ENCODE peak calls at places on chromosomes 11 and 22, in four cellular contexts. A is astrocyte of the spinal cord, H is fibroblast of the aortic adventitia, O is keratinocyte. N is an unnamed sample.

GRCh38 chr11:8719260-8720190 is 36.9 kb downstream of the RPL27A start:
- DNase-seq in H (peak), A (peak), O (peak), N (peak)

GRCh38 chr11:36122715-36123114 is 166.5 kb downstream of the COMMD9 start:
- DNase-seq in A (no peak), O (no peak), H (no peak), N (no peak)

GRCh38 chr11:69947059-69947771 is 128.0 kb upstream of the FGF3 start:
- DNase-seq in A (no peak), H (peak), O (no peak), N (no peak)

GRCh38 chr11:68956142-68956541 is 24.6 kb downstream of the MRGPRD start:
- DNase-seq in H (no peak), O (no peak), A (no peak), N (no peak)

GRCh38 chr11:17753641-17754040 is 19.1 kb downstream of the KCNC1 start:
- DNase-seq in A (no peak), O (no peak), H (no peak), N (no peak)

GRCh38 chr11:118924591-118925585 is 838 bp downstream of the BCL9L start:
- DNase-seq in A (no peak), H (peak), O (no peak), N (no peak)

GRCh38 chr11:67644042-67644441 is 4.5 kb upstream of the TBX10 start:
- DNase-seq in H (no peak), A (no peak), O (no peak), N (peak)

GRCh38 chr11:62402226-62402625 is 16.6 kb upstream of the SCGB1A1 start:
- DNase-seq in A (no peak), H (peak), O (no peak), N (peak)

GRCh38 chr11:74816664-74817063 is 68.0 kb downstream of the RNF169 start:
- DNase-seq in H (no peak), O (no peak), A (no peak), N (no peak)

GRCh38 chr11:94272738-94273313 is 31.6 kb upstream of the IZUMO1R start:
- DNase-seq in A (no peak), H (no peak), O (no peak), N (no peak)

GRCh38 chr22:25930710-25931353 is 188.8 kb downstream of the MYO18B start:
- DNase-seq in O (no peak), A (no peak), H (no peak), N (no peak)

GRCh38 chr22:25928038-25928437 is 186.1 kb downstream of the MYO18B start:
- DNase-seq in A (no peak), O (no peak), H (no peak), N (no peak)

GRCh38 chr22:25933158-25933788 is 191.3 kb downstream of the MYO18B start:
- DNase-seq in A (no peak), H (no peak), O (no peak), N (no peak)

GRCh38 chr22:25929479-25929878 is 187.5 kb downstream of the MYO18B start:
- DNase-seq in A (no peak), O (no peak), H (no peak), N (no peak)

GRCh38 chr22:25930083-25930482 is 188.1 kb downstream of the MYO18B start:
- DNase-seq in A (no peak), H (no peak), O (no peak), N (no peak)
- TF ChIP-seq CTCF in A (no peak), H (no peak), O (no peak), N (no peak)

DNA sequence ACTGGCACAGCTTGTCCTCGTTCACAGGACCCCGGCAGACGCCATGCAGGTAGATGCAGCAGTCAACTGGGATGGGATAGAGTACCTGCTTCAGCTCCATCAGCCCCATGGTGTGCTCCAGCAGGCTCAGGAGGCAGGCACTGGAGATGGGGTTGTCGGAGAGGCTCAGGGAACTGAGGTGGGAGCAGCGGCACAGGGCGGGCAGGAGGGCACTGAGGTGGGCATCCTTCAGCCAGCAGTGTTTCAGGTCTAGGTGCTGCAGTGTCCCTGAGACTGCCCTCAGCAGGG is 8.7 kb upstream of the TOP3B start:
- DNase-seq in A (no peak), H (no peak), O (no peak), N (no peak)
- H3K4me3 ChIP-seq in A (no peak), H (no peak), O (no peak), N (no peak)

GRCh38 chr22:44710474-44711235 is 8.7 kb downstream of the PRR5 start:
- DNase-seq in A (no peak), H (no peak), O (peak), N (no peak)
- TF ChIP-seq CTCF in A (no peak), H (no peak), O (no peak), N (no peak)

DNA sequence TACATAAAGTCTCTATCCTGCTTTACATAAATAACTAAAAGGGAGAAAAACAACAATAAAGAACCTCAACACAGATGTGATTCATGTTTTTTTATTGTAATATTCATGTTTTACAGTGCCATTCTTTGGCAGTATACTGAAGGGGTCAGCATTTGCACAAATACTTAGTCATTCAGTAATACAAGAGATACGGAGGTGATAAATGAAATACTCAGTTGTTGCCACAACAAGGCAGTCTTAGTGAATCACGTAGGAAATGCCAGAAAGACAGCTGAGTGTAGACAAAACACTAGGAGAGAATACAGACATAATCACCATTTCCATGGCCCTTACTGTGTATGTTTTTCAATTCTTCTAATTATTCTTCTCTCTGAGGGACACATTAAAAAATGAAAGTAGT is 910.4 kb downstream of the METTL15 start:
- DNase-seq in A (peak), H (peak), O (no peak), N (peak)
- H3K4me3 ChIP-seq in A (no peak), H (no peak), O (no peak), N (no peak)

DNA sequence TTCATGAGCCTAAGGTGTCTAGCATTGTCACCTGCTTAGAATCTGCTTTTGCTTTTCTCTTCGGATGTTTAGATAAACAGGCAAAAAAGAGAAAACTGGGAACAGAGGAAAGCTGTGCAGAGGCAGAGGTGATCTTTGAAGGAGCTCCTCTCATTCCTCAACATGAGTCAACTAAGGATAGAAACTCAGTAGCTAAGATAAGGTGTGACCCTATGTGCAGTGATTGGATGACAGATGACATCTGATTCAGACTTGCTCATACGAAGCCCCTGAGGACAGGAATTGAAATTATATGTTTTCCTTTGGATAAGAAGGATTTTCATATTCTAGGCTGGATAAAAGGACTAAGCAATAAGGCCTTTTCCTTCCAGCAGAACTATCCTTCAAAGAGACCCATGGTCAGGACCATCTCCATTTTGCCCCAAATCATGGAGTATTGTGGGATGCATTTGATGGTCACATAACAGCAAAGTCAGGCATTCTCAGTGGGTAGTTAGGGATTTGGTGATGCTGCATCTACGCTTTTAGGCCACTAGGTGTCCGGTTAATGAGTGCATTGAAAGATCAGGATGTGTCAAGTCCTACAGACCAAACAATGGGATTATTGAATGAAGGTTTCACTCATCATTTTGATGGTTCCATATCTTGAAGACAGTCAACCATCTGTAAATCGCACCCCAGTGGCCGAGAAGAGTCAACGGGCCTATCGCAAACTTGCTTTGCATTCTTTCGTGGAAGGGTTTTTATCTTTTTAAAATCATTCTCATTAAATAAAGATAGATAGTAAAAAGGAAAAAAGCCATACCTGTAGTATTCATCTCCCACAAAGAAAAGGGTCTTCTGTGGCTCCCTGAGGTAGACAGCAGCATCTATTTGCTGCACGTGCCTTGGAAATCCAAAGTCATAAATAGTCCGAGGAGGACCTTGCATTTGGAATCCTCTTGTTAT is 32.2 kb downstream of the MMP20 start:
- DNase-seq in O (no peak), H (peak), A (no peak), N (no peak)
- TF ChIP-seq CTCF in O (peak), H (peak), A (peak), N (peak)

GRCh38 chr22:40334060-40334459 is 12.2 kb upstream of the ADSL start:
- DNase-seq in O (no peak), H (no peak), A (no peak), N (no peak)
- H3K4me3 ChIP-seq in O (no peak), H (no peak), A (no peak), N (no peak)

N was measured in foreskin fibroblast.